ENCODE peak calls at places on chromosomes 3 and 15, in seven cellular contexts. U is psoas muscle, I is body of pancreas, X is foreskin fibroblast, Y is WERI-Rb-1, B is heart left ventricle, P is transverse colon. A is an unnamed sample.

GRCh38 chr3:128296469-128297251 is 143.4 kb downstream of the EEFSEC start:
- DNase-seq in U (peak), I (no peak), X (no peak), Y (no peak), B (peak), P (no peak), A (no peak)

GRCh38 chr3:11534011-11534782 is 109.5 kb downstream of the VGLL4 start:
- DNase-seq in U (peak), I (peak), X (peak), Y (no peak), B (no peak), P (no peak), A (no peak)

GRCh38 chr15:55202206-55202605 is 5.5 kb upstream of the RSL24D1 start:
- DNase-seq in U (no peak), I (no peak), X (no peak), Y (no peak), B (no peak), P (no peak), A (no peak)

GRCh38 chr3:165868088-165868487 is 30.9 kb upstream of the BCHE start:
- DNase-seq in U (no peak), I (no peak), X (no peak), Y (no peak), B (no peak), P (no peak), A (no peak)

GRCh38 chr15:58742424-58743160 is 6.9 kb downstream of the ADAM10 start:
- DNase-seq in U (no peak), I (no peak), X (peak), Y (no peak), B (no peak), P (no peak), A (no peak)

GRCh38 chr3:11200679-11200952 is 46.3 kb downstream of the HRH1 start:
- DNase-seq in U (no peak), I (no peak), X (no peak), Y (no peak), B (no peak), P (no peak), A (no peak)

GRCh38 chr15:27853624-27854455 is 245.3 kb downstream of the OCA2 start:
- DNase-seq in U (peak), I (no peak), X (peak), Y (no peak), B (no peak), P (no peak), A (no peak)

GRCh38 chr3:13020159-13020558 is 53.1 kb downstream of the IQSEC1 start:
- DNase-seq in U (no peak), I (no peak), X (no peak), Y (no peak), B (no peak), P (no peak), A (no peak)

GRCh38 chr3:132253262-132253878 is 63.8 kb upstream of the ACP3 start:
- DNase-seq in U (no peak), I (peak), X (peak), Y (peak), B (no peak), P (peak), A (no peak)

GRCh38 chr15:65259367-65259781 is 27.3 kb downstream of the PARP16 start:
- DNase-seq in U (peak), I (peak), X (peak), Y (no peak), B (no peak), P (peak), A (peak)

GRCh38 chr15:84034831-84035753 is 200.5 kb upstream of the GOLGA6L4 start:
- DNase-seq in U (no peak), I (peak), X (peak), Y (peak), B (no peak), P (no peak), A (no peak)

GRCh38 chr3:50418845-50419244 is 59.5 kb upstream of the TMEM115 start:
- DNase-seq in U (no peak), I (no peak), X (no peak), Y (peak), B (no peak), P (no peak), A (no peak)

GRCh38 chr15:77418341-77419049 is 1.4 kb downstream of the PEAK1 start:
- DNase-seq in U (no peak), I (no peak), X (peak), Y (no peak), B (no peak), P (no peak), A (no peak)

GRCh38 chr3:9782777-9783176 is 9.5 kb downstream of the TADA3 start:
- DNase-seq in U (no peak), I (no peak), X (no peak), Y (no peak), B (no peak), P (no peak), A (no peak)

GRCh38 chr3:39190281-39191025 is 1.9 kb downstream of the XIRP1 start:
- DNase-seq in U (no peak), I (no peak), X (no peak), Y (no peak), B (no peak), P (no peak), A (no peak)
- H3K4me3 ChIP-seq in U (peak), I (no peak), X (no peak), Y (no peak), B (peak), P (no peak), A (no peak)

DNA sequence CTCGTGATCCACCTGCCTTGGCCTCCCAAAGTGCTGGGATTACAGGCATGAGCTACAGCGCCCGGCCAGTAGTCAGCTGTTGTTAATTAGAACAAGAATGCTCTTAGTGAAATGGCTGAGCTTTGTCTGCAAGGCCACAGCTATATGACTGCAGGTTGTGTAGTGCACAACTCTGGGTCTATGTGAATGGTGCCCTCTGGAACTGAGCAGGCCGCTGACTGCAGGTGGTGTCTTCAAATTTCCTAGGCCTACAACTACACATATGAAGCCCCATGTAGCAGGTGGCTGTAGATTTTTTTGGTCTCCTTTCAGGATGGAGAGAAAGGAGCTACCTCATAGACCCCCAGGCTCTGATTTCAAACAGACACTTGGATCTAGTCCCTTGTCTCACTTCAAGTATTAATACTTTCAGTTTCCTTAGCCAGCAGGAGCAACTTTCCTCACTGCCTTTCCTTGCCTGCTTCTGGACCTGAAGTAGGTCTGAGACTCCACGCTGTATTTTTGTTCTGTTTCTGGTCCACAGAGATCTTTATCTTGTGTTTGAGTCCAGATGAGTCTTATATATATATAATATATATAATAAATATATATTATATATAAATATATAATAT is 86.9 kb downstream of the C3orf80 start:
- DNase-seq in U (no peak), I (no peak), X (no peak), Y (no peak), B (no peak), P (no peak), A (no peak)
- H3K4me3 ChIP-seq in U (no peak), I (no peak), X (no peak), Y (no peak), B (no peak), P (no peak), A (no peak)

GRCh38 chr15:67094001-67094826 is 28.8 kb downstream of the SMAD3 start:
- DNase-seq in U (no peak), I (no peak), X (no peak), Y (no peak), B (no peak), P (no peak), A (no peak)

GRCh38 chr15:67091073-67091965 is 25.9 kb downstream of the SMAD3 start:
- DNase-seq in U (peak), I (peak), X (peak), Y (no peak), B (peak), P (peak), A (peak)

GRCh38 chr15:67091966-67092677 is 26.7 kb downstream of the SMAD3 start:
- DNase-seq in U (no peak), I (no peak), X (no peak), Y (no peak), B (no peak), P (no peak), A (no peak)

GRCh38 chr15:67093146-67093874 is 27.9 kb downstream of the SMAD3 start:
- DNase-seq in U (no peak), I (no peak), X (no peak), Y (no peak), B (peak), P (peak), A (no peak)

GRCh38 chr15:67092726-67093125 is 27.3 kb downstream of the SMAD3 start:
- DNase-seq in U (no peak), I (no peak), X (no peak), Y (no peak), B (no peak), P (no peak), A (no peak)
- H3K4me3 ChIP-seq in U (no peak), I (no peak), X (no peak), Y (no peak), B (no peak), P (no peak), A (no peak)

DNA sequence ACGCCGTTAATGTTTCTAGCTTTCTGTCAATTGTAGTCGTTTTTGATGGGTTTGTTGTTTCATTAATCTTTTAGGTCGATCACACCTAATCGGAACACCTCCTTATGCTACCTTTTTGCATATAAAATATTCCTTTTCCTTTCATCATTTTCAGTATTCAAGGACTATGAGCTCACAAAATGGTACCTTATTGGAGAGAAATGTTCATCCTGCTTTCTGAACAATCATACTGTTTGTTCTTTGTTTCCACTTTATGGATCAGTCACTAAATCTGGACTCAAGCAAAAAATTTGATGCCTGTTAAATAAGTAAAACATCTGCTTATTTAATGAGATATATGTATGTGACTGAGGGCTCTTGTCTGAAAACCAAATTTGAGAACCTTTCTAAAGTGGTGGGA is 1.1 kb downstream of the KIF15 start:
- DNase-seq in U (no peak), I (no peak), X (no peak), Y (no peak), B (no peak), P (no peak), A (no peak)
- H3K4me3 ChIP-seq in U (no peak), I (no peak), X (peak), Y (peak), B (peak), P (peak), A (no peak)

GRCh38 chr3:48989126-48989795 is 780 bp upstream of the P4HTM start:
- DNase-seq in U (no peak), I (no peak), X (no peak), Y (no peak), B (no peak), P (no peak), A (no peak)
- H3K4me3 ChIP-seq in U (peak), I (peak), X (peak), Y (peak), B (peak), P (peak), A (peak)

GRCh38 chr15:42456971-42457370 is 34.0 kb downstream of the ZNF106 start:
- DNase-seq in U (no peak), I (no peak), X (peak), Y (no peak), B (no peak), P (no peak), A (no peak)

GRCh38 chr15:42457445-42458442 is 33.2 kb downstream of the ZNF106 start:
- DNase-seq in U (peak), I (peak), X (peak), Y (no peak), B (peak), P (peak), A (peak)

GRCh38 chr15:42461261-42461660 is 29.7 kb downstream of the ZNF106 start:
- DNase-seq in U (no peak), I (no peak), X (no peak), Y (no peak), B (no peak), P (no peak), A (no peak)

GRCh38 chr15:42453826-42454225 is 37.1 kb downstream of the ZNF106 start:
- DNase-seq in U (no peak), I (no peak), X (no peak), Y (no peak), B (no peak), P (no peak), A (no peak)

GRCh38 chr15:42456539-42456938 is 34.4 kb downstream of the ZNF106 start:
- DNase-seq in U (no peak), I (no peak), X (no peak), Y (no peak), B (no peak), P (no peak), A (no peak)
- H3K4me3 ChIP-seq in U (peak), I (no peak), X (peak), Y (no peak), B (peak), P (no peak), A (peak)

GRCh38 chr3:178353292-178353814 is 182.9 kb upstream of the KCNMB2 start:
- DNase-seq in U (no peak), I (no peak), X (peak), Y (no peak), B (no peak), P (no peak), A (no peak)

GRCh38 chr3:178350763-178351162 is 185.5 kb upstream of the KCNMB2 start:
- DNase-seq in U (no peak), I (no peak), X (peak), Y (no peak), B (no peak), P (no peak), A (no peak)

DNA sequence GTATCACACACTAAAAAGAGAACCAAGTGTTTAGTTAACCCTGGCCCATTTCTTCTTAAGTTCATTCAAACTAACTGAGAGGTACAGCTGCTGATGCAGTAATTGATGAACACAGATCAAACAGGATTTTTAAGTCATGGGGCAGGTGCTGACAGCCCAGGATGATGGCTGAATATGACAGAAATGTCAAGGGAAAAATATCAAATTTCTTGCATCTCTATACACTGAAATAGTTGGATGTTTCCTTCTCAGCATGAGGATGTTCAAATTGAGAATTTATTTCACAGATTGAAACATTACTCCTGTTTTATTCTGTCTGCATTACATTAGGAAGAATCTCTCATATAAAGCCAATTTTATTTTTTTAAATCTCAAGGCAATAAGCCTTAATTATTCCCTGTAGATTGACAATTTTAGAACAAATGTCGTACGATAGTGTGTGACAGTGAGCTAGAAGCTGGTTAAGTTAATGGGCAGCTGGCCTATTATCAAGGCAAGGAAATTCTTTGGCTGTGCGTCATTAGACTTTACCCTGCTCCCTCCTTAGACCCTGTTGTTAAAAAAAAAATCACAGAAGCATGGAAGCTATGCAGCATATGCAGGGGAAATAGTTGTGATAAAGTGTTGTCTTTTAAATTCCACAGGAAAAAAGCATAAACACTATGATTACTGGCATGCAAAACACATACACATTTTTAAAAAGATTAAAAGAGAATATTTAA is 183.8 kb upstream of the KCNMB2 start:
- DNase-seq in U (no peak), I (no peak), X (peak), Y (no peak), B (no peak), P (no peak), A (no peak)
- H3K4me3 ChIP-seq in U (no peak), I (no peak), X (no peak), Y (no peak), B (no peak), P (no peak), A (no peak)

DNA sequence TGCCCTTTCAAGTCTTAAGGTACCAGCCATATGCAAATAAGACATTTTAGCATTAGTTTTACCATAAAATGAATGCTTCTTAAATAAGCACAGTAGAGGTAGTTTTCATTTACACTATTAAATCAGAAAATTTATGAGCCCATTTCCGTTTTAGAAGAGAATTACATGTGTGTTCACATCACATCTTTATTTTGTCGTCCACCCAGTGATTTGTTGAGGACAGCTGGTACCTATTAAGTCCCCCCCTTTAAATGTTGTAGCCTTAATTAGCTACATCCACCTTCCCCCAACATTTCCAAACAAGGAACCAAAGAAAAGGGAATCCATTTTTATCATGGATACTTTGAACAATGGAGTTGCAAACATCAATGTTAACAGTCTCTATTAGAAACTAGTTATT is 6.8 kb downstream of the IL17RD start:
- DNase-seq in U (no peak), I (no peak), X (no peak), Y (no peak), B (no peak), P (no peak), A (no peak)
- H3K4me3 ChIP-seq in U (no peak), I (no peak), X (no peak), Y (no peak), B (no peak), P (no peak), A (no peak)

A was measured in ovary.